ENCODE peak calls at places on chromosome 10, in nine cellular contexts. K, T, D, E, A, F, O, P and H are unnamed samples.
A peak's percentile ranks its signal among the peaks of the same experiment; 100 is the strongest.

GRCh38 chr10:6201511-6201975 is 1.2 kb upstream of the PFKFB3 start:
- DNase-seq in K (peak; percentile 26), T (no peak), D (peak; percentile 88), E (peak; percentile 29), A (peak; percentile 89), F (peak; percentile 73), O (peak; percentile 82), P (no peak), H (peak; percentile 83)

GRCh38 chr10:35874326-35875070 is 232.4 kb upstream of the FZD8 start:
- DNase-seq in K (no peak), T (no peak), D (no peak), E (no peak), A (no peak), F (no peak), O (no peak), P (no peak), H (no peak)

GRCh38 chr10:17649836-17650235 is 5.9 kb downstream of the STAM start:
- DNase-seq in K (no peak), T (peak; percentile 39), D (no peak), E (no peak), A (no peak), F (no peak), O (no peak), P (no peak), H (no peak)

GRCh38 chr10:1882168-1882567 is 144.8 kb upstream of the ADARB2 start:
- DNase-seq in K (no peak), T (no peak), D (no peak), E (no peak), A (no peak), F (no peak), O (no peak), P (no peak), H (no peak)

GRCh38 chr10:71832967-71833366 is 18.1 kb downstream of the PSAP start:
- DNase-seq in K (no peak), T (no peak), D (no peak), E (no peak), A (no peak), F (no peak), O (peak; percentile 78), P (no peak), H (no peak)

GRCh38 chr10:126905776-126906703 is 812 bp downstream of the DOCK1 start:
- DNase-seq in K (no peak), T (no peak), D (peak; percentile 89), E (no peak), A (peak; percentile 73), F (no peak), O (no peak), P (no peak), H (no peak)

GRCh38 chr10:116769368-116769767 is 27.0 kb upstream of the HSPA12A start:
- DNase-seq in K (no peak), T (no peak), D (no peak), E (no peak), A (peak; percentile 20), F (no peak), O (no peak), P (no peak), H (no peak)

GRCh38 chr10:86971146-86971991 is 3.1 kb downstream of the ADIRF start:
- DNase-seq in K (no peak), T (peak; percentile 27), D (peak; percentile 87), E (no peak), A (peak; percentile 96), F (peak; percentile 89), O (peak; percentile 95), P (peak; percentile 72), H (peak; percentile 32)

GRCh38 chr10:4692206-4692605 is 133.8 kb upstream of the AKR1E2 start:
- DNase-seq in K (no peak), T (no peak), D (no peak), E (no peak), A (no peak), F (no peak), O (no peak), P (no peak), H (no peak)

GRCh38 chr10:79256264-79256806 is 90.9 kb upstream of the PPIF start:
- DNase-seq in K (no peak), T (no peak), D (no peak), E (no peak), A (no peak), F (no peak), O (no peak), P (no peak), H (no peak)

GRCh38 chr10:36465604-36466379 is 659.6 kb upstream of the ANKRD30A start:
- DNase-seq in K (no peak), T (no peak), D (peak; percentile 13), E (no peak), A (no peak), F (no peak), O (no peak), P (no peak), H (no peak)

GRCh38 chr10:91410638-91411367 is 659 bp downstream of the HECTD2 start:
- DNase-seq in K (peak; percentile 63), T (peak; percentile 52), D (peak; percentile 66), E (peak; percentile 27), A (no peak), F (no peak), O (peak; percentile 11), P (no peak), H (peak; percentile 48)

GRCh38 chr10:75062900-75063299 is 48.6 kb upstream of the SAMD8 start:
- DNase-seq in K (no peak), T (no peak), D (no peak), E (no peak), A (no peak), F (no peak), O (no peak), P (no peak), H (no peak)

GRCh38 chr10:47372726-47373125 is 11.4 kb downstream of the ZNF488 start:
- DNase-seq in K (no peak), T (no peak), D (no peak), E (no peak), A (no peak), F (no peak), O (no peak), P (no peak), H (no peak)

GRCh38 chr10:74293686-74294365 is 142.8 kb downstream of the ADK start:
- DNase-seq in K (peak; percentile 37), T (peak; percentile 39), D (no peak), E (peak; percentile 38), A (no peak), F (no peak), O (no peak), P (peak; percentile 34), H (no peak)

GRCh38 chr10:27660705-27661104 is 84.9 kb downstream of the MKX start:
- DNase-seq in K (no peak), T (no peak), D (no peak), E (no peak), A (no peak), F (no peak), O (no peak), P (no peak), H (no peak)

GRCh38 chr10:74418285-74418872 is 267.4 kb downstream of the ADK start:
- DNase-seq in K (peak; percentile 99), T (no peak), D (peak; percentile 88), E (peak; percentile 42), A (no peak), F (no peak), O (no peak), P (no peak), H (no peak)

GRCh38 chr10:106716375-106716774 is 448.1 kb downstream of the SORCS1 start:
- DNase-seq in K (no peak), T (no peak), D (peak; percentile 16), E (no peak), A (no peak), F (no peak), O (no peak), P (no peak), H (no peak)

GRCh38 chr10:123096452-123096851 is 39.3 kb upstream of the HMX3 start:
- DNase-seq in K (no peak), T (no peak), D (no peak), E (no peak), A (no peak), F (no peak), O (no peak), P (no peak), H (no peak)

GRCh38 chr10:80500572-80501380 is 36.9 kb upstream of the SH2D4B start:
- DNase-seq in K (no peak), T (peak; percentile 40), D (no peak), E (peak; percentile 47), A (no peak), F (no peak), O (peak; percentile 59), P (no peak), H (no peak)

GRCh38 chr10:124588736-124589451 is 127.3 kb downstream of the LHPP start:
- DNase-seq in K (no peak), T (no peak), D (peak; percentile 97), E (peak; percentile 80), A (no peak), F (no peak), O (no peak), P (no peak), H (no peak)

GRCh38 chr10:122460891-122461293 is 461 bp upstream of the HTRA1 start:
- DNase-seq in K (no peak), T (no peak), D (peak; percentile 31), E (no peak), A (no peak), F (no peak), O (no peak), P (no peak), H (no peak)

GRCh38 chr10:59877191-59877671 is 29.1 kb downstream of the CCDC6 start:
- DNase-seq in K (no peak), T (peak; percentile 77), D (no peak), E (no peak), A (no peak), F (no peak), O (no peak), P (peak; percentile 39), H (no peak)

GRCh38 chr10:79248341-79248931 is 98.8 kb upstream of the PPIF start:
- DNase-seq in K (no peak), T (peak; percentile 65), D (no peak), E (no peak), A (peak; percentile 93), F (no peak), O (peak; percentile 60), P (no peak), H (no peak)

GRCh38 chr10:131444862-131445461 is 133.4 kb upstream of the TCERG1L start:
- DNase-seq in K (no peak), T (no peak), D (no peak), E (no peak), A (no peak), F (no peak), O (no peak), P (no peak), H (no peak)

GRCh38 chr10:117004627-117005453 is at the start of gene SHTN1:
- DNase-seq in K (peak; percentile 39), T (peak; percentile 32), D (peak; percentile 90), E (peak; percentile 75), A (peak; percentile 82), F (peak; percentile 2), O (peak; percentile 14), P (no peak), H (peak; percentile 61)

GRCh38 chr10:132411561-132412253 is 14.7 kb downstream of the PWWP2B start:
- DNase-seq in K (no peak), T (no peak), D (peak; percentile 84), E (no peak), A (no peak), F (no peak), O (no peak), P (no peak), H (no peak)

GRCh38 chr10:52755297-52756062 is 17.1 kb downstream of the MBL2 start:
- DNase-seq in K (no peak), T (peak; percentile 84), D (no peak), E (no peak), A (no peak), F (no peak), O (peak; percentile 10), P (peak; percentile 18), H (peak; percentile 35)

GRCh38 chr10:122445469-122445868 is 9.0 kb upstream of the ARMS2 start:
- DNase-seq in K (no peak), T (no peak), D (no peak), E (no peak), A (no peak), F (no peak), O (no peak), P (no peak), H (no peak)

GRCh38 chr10:78570633-78571032 is 498.1 kb upstream of the ZMIZ1 start:
- DNase-seq in K (no peak), T (no peak), D (peak; percentile 42), E (no peak), A (peak; percentile 61), F (no peak), O (no peak), P (no peak), H (no peak)

GRCh38 chr10:130777507-130778165 is 533.9 kb downstream of the TCERG1L start:
- DNase-seq in K (no peak), T (no peak), D (no peak), E (no peak), A (peak; percentile 40), F (no peak), O (no peak), P (no peak), H (no peak)